ENCODE peak calls at places on chromosomes 6 and 20, in six cellular contexts. J is fibroblast of lung, A is IMR-90, P is breast epithelium, I is colonic mucosa, F is bronchial epithelial cell. Y is an unnamed sample. For H3K36me3, the result is how much of the 10 kb centered on the place peaks cover.

GRCh38 chr20:41664584-41664983 is 46.4 kb upstream of the CHD6 start:
- DNase-seq in J (no peak), A (peak), P (no peak), I (no peak), F (peak), Y (no peak)

GRCh38 chr6:16392010-16392409 is 153.6 kb downstream of the GMPR start:
- DNase-seq in J (no peak), A (no peak), P (no peak), I (no peak), F (no peak), Y (no peak)

GRCh38 chr6:18634912-18635311 is 247.8 kb downstream of the RNF144B start:
- DNase-seq in J (no peak), A (no peak), P (no peak), I (no peak), F (no peak), Y (no peak)

GRCh38 chr6:110831405-110831804 is 16.1 kb upstream of the CDK19 start:
- DNase-seq in J (no peak), A (no peak), P (no peak), I (no peak), F (no peak), Y (no peak)

GRCh38 chr6:31358302-31358701 is 1.3 kb upstream of the HLA-B start:
- DNase-seq in J (no peak), A (no peak), P (no peak), I (no peak), F (no peak), Y (no peak)

GRCh38 chr20:35232575-35232974 is 6.1 kb downstream of the MMP24 start:
- DNase-seq in J (peak), A (peak), P (no peak), I (no peak), F (no peak), Y (no peak)

GRCh38 chr6:50819906-50820589 is 1.4 kb downstream of the TFAP2B start:
- DNase-seq in J (no peak), A (no peak), P (peak), I (no peak), F (no peak), Y (no peak)

GRCh38 chr6:18978330-18979128 is 591.4 kb downstream of the RNF144B start:
- DNase-seq in J (peak), A (no peak), P (no peak), I (no peak), F (peak), Y (no peak)

GRCh38 chr6:135334169-135334568 is 153.1 kb downstream of the MYB start:
- DNase-seq in J (peak), A (peak), P (no peak), I (no peak), F (peak), Y (no peak)

GRCh38 chr20:63282946-63283345 is 10.0 kb upstream of the COL20A1 start:
- DNase-seq in J (no peak), A (no peak), P (no peak), I (no peak), F (no peak), Y (no peak)

GRCh38 chr20:63279931-63280330 is 7.3 kb downstream of the ARFGAP1 start:
- DNase-seq in J (no peak), A (no peak), P (no peak), I (no peak), F (no peak), Y (no peak)

GRCh38 chr20:63280371-63280770 is 7.8 kb downstream of the ARFGAP1 start:
- DNase-seq in J (no peak), A (no peak), P (no peak), I (no peak), F (no peak), Y (no peak)

GRCh38 chr20:63281741-63282665 is 9.4 kb downstream of the ARFGAP1 start:
- DNase-seq in J (no peak), A (no peak), P (no peak), I (no peak), F (no peak), Y (no peak)

GRCh38 chr20:63280929-63281545 is 8.4 kb downstream of the ARFGAP1 start:
- DNase-seq in J (no peak), A (no peak), P (no peak), I (no peak), F (no peak), Y (no peak)
- H3K36me3 ChIP-seq in J (under half), A (half or more), P (under half), I (under half), F (under half), Y (half or more)

GRCh38 chr6:160058603-160059215 is 62.9 kb upstream of the SLC22A1 start:
- DNase-seq in J (no peak), A (no peak), P (no peak), I (no peak), F (no peak), Y (no peak)
- H3K36me3 ChIP-seq in J (under half), A (half or more), P (under half), I (under half), F (under half), Y (half or more)

DNA sequence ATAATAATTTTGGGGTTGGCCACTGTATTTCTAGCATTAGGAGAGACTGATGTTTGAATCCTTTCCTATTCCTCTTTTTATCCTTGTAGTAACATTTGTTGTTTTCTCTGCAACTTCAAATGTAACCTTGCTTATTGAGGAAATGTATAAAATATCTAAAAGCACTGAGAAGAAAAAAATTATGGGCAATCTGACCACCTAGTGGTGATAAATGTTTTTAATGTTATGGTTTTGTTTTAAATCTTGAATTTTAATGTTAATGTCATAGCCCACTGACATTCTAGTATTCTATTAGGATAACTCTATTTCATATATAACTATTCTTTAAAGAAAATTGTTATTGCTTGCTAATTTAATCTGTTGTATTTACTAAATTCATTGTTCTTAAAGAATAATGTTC is 134.4 kb downstream of the FARS2 start:
- DNase-seq in J (no peak), A (no peak), P (no peak), I (no peak), F (no peak), Y (no peak)
- H3K36me3 ChIP-seq in J (under half), A (under half), P (under half), I (under half), F (under half), Y (under half)

GRCh38 chr6:43506667-43507471 is 3.3 kb downstream of the LRRC73 start:
- DNase-seq in J (peak), A (peak), P (peak), I (peak), F (peak), Y (no peak)

GRCh38 chr6:43508481-43509141 is 1.5 kb downstream of the LRRC73 start:
- DNase-seq in J (no peak), A (no peak), P (no peak), I (no peak), F (no peak), Y (no peak)

GRCh38 chr6:43509984-43510826 is at the start of gene LRRC73:
- DNase-seq in J (peak), A (peak), P (peak), I (peak), F (no peak), Y (peak)

GRCh38 chr6:43510827-43511163 is 649 bp upstream of the LRRC73 start:
- DNase-seq in J (no peak), A (no peak), P (no peak), I (peak), F (no peak), Y (no peak)

DNA sequence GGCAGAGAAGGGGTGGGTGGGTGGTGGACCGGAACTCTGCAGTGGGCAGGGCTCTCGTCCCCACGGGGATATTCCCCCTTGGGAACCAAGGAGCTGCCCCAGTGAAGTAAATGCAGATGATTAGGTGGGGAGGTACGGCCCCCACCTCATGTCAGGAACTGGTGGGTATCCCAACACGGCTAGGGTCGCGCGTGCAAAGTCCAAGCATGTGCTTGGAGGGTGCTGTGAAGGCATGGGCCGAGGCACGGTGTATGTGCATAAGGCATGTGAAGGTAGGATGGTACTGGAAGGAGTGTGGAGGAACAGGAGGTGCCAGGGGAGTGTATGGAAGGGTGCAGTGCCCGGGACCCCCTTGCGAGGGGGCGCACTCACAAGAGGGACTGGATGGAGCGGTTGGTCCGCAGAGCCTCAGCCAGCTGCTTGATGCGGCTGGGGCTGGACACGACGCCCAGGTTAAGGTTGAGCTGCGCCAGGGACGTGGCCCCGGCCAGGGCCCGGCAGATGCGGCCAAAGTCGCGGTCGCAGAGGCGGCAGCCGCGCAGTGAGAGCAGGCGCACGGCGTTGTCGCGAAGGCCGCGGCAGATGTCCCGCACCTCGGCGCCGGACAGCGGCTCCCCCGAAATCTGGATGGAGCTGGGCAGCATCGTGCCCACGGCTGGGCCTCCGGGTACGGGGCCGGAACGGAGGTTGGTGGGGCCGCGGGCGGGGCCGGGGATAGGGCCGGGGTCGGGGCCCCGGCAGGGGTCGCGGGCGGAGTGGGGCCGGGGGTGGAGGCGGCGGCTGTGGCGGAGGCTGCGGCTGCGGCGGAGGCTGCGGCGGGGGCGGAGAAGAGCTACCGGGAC is 783 bp downstream of the LRRC73 start:
- DNase-seq in J (no peak), A (no peak), P (no peak), I (no peak), F (no peak), Y (no peak)
- H3K36me3 ChIP-seq in J (under half), A (under half), P (under half), I (under half), F (under half), Y (under half)

GRCh38 chr20:45426621-45427020 is 10.7 kb downstream of the PIGT start:
- DNase-seq in J (no peak), A (no peak), P (no peak), I (no peak), F (no peak), Y (no peak)
- H3K36me3 ChIP-seq in J (under half), A (under half), P (under half), I (under half), F (under half), Y (under half)